ENCODE peak calls at places on chromosome 2, in seven cellular contexts. P is T-helper 17 cell, E is KG1, V is adrenal gland, H is GM12891, X is NCI-H1092 treated with DMSO at 0.1 percent for 48 hours, U is NCI-H2171 treated with DMSO at 0.1 percent for 48 hours. Q is an unnamed sample.

GRCh38 chr2:229914182-229914581 is 7.6 kb downstream of the TRIP12 start:
- DNase-seq in P (no peak), E (no peak), V (no peak), H (no peak), X (no peak), U (no peak), Q (peak)

GRCh38 chr2:69452687-69453086 is 15.5 kb upstream of the NFU1 start:
- DNase-seq in P (no peak), E (no peak), V (no peak), H (no peak), X (no peak), U (no peak), Q (no peak)

GRCh38 chr2:128525653-128526052 is 207.0 kb upstream of the HS6ST1 start:
- DNase-seq in P (no peak), E (no peak), V (no peak), H (no peak), X (no peak), U (peak), Q (no peak)

GRCh38 chr2:180927030-180927686 is 53.2 kb upstream of the UBE2E3 start:
- DNase-seq in P (no peak), E (no peak), V (no peak), H (no peak), X (no peak), U (no peak), Q (no peak)

GRCh38 chr2:103386872-103387271 is 625.0 kb downstream of the TMEM182 start:
- DNase-seq in P (no peak), E (no peak), V (no peak), H (no peak), X (no peak), U (no peak), Q (no peak)

GRCh38 chr2:55721601-55722215 is 28.1 kb upstream of the PNPT1 start:
- DNase-seq in P (no peak), E (no peak), V (no peak), H (no peak), X (no peak), U (no peak), Q (no peak)

GRCh38 chr2:63053889-63054725 is 3.5 kb downstream of the OTX1 start:
- DNase-seq in P (no peak), E (no peak), V (no peak), H (no peak), X (no peak), U (no peak), Q (no peak)

GRCh38 chr2:36356199-36356989 is 816 bp downstream of the CRIM1 start:
- DNase-seq in P (peak), E (no peak), V (peak), H (peak), X (no peak), U (peak), Q (no peak)

GRCh38 chr2:74441690-74442482 is at the start of gene RTKN:
- DNase-seq in P (no peak), E (no peak), V (no peak), H (no peak), X (no peak), U (peak), Q (no peak)

GRCh38 chr2:70767094-70767698 is 804 bp downstream of the ADD2 start:
- DNase-seq in P (no peak), E (no peak), V (peak), H (no peak), X (peak), U (peak), Q (no peak)

GRCh38 chr2:236250909-236251579 is 13.2 kb downstream of the ASB18 start:
- DNase-seq in P (no peak), E (no peak), V (no peak), H (no peak), X (no peak), U (no peak), Q (no peak)

GRCh38 chr2:215751200-215751910 is 262.0 kb downstream of the MREG start:
- DNase-seq in P (no peak), E (no peak), V (no peak), H (no peak), X (no peak), U (no peak), Q (no peak)